ENCODE peak calls at places on chromosomes 1 and 21, in four cellular contexts. K, M, J and Z are unnamed samples.

GRCh38 chr1:233944596-233944995 is 40.1 kb downstream of the SLC35F3 start:
- DNase-seq in K (no peak), M (no peak), J (no peak), Z (no peak)

GRCh38 chr1:18614011-18614735 is 16.5 kb upstream of the PAX7 start:
- DNase-seq in K (peak; percentile 8), M (no peak), J (no peak), Z (no peak)

GRCh38 chr1:184163674-184164470 is 112.3 kb downstream of the TSEN15 start:
- DNase-seq in K (no peak), M (peak; percentile 83), J (no peak), Z (peak; percentile 78)

GRCh38 chr1:200558866-200559459 is 61.6 kb downstream of the KIF14 start:
- DNase-seq in K (peak; percentile 47), M (peak; percentile 64), J (peak; percentile 70), Z (peak; percentile 40)

GRCh38 chr21:34891610-34891943 is 157.5 kb downstream of the RUNX1 start:
- DNase-seq in K (no peak), M (no peak), J (no peak), Z (no peak)

GRCh38 chr21:46128106-46128982 is 27.0 kb downstream of the FTCD start:
- DNase-seq in K (peak; percentile 89), M (peak; percentile 12), J (no peak), Z (no peak)

GRCh38 chr1:49181033-49181432 is 404.3 kb upstream of the BEND5 start:
- DNase-seq in K (no peak), M (no peak), J (no peak), Z (no peak)

GRCh38 chr1:143611159-143611558 is 360.6 kb downstream of the FAM72C start:
- DNase-seq in K (no peak), M (no peak), J (no peak), Z (no peak)

GRCh38 chr1:25815208-25816111 is 4.3 kb upstream of the MTFR1L start:
- DNase-seq in K (no peak), M (no peak), J (no peak), Z (no peak)

GRCh38 chr1:15649937-15650336 is 32.7 kb downstream of the DDI2 start:
- DNase-seq in K (no peak), M (no peak), J (no peak), Z (no peak)

GRCh38 chr1:192489046-192489445 is 86.5 kb upstream of the RGS1 start:
- DNase-seq in K (peak; percentile 63), M (peak; percentile 49), J (no peak), Z (peak; percentile 61)

GRCh38 chr1:116161390-116161789 is 50.2 kb downstream of the MAB21L3 start:
- DNase-seq in K (no peak), M (no peak), J (no peak), Z (no peak)

GRCh38 chr1:78141522-78142231 is 95.9 kb downstream of the GIPC2 start:
- DNase-seq in K (no peak), M (no peak), J (peak; percentile 62), Z (no peak)

GRCh38 chr1:204112876-204113730 is 38.7 kb downstream of the ETNK2 start:
- DNase-seq in K (no peak), M (no peak), J (no peak), Z (no peak)

GRCh38 chr1:84582802-84583587 is 8.8 kb upstream of the CTBS start:
- DNase-seq in K (peak; percentile 46), M (peak; percentile 70), J (peak; percentile 72), Z (peak; percentile 38)

GRCh38 chr1:67880056-67880601 is 46.9 kb upstream of the GNG12 start:
- DNase-seq in K (peak; percentile 46), M (peak; percentile 43), J (peak; percentile 34), Z (peak; percentile 95)

DNA sequence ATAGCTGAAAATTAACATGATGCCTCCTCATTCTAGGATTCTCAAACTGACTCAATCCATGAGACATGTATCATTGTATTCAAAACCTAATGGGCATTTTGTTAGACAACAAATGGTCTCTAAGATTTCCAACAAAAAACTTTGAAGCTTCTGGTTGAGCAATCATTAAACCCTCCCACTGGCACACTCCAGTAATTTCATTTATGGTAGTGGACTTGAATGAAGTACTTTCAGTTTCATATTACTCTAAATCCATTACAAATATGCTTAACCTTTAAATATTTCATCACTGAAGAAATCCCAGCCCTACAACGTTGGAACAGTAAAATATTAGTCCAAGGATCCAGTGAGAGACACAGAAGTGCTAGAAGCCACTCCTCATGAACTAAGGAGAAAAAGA is 43.5 kb downstream of the GBP6 start:
- DNase-seq in K (no peak), M (peak; percentile 39), J (no peak), Z (no peak)
- H2AFZ ChIP-seq in K (no peak overlapping the region), M (no peak overlapping the region), J (no peak overlapping the region), Z (no peak overlapping the region)

GRCh38 chr1:43036457-43036827 is 77.8 kb upstream of the SLC2A1 start:
- DNase-seq in K (no peak), M (no peak), J (no peak), Z (no peak)

GRCh38 chr1:43034195-43034658 is 75.6 kb upstream of the SLC2A1 start:
- DNase-seq in K (no peak), M (no peak), J (no peak), Z (no peak)

GRCh38 chr1:43036932-43037331 is 78.3 kb upstream of the SLC2A1 start:
- DNase-seq in K (no peak), M (no peak), J (no peak), Z (no peak)

GRCh38 chr1:43034778-43035177 is 76.1 kb upstream of the SLC2A1 start:
- DNase-seq in K (no peak), M (no peak), J (no peak), Z (no peak)

DNA sequence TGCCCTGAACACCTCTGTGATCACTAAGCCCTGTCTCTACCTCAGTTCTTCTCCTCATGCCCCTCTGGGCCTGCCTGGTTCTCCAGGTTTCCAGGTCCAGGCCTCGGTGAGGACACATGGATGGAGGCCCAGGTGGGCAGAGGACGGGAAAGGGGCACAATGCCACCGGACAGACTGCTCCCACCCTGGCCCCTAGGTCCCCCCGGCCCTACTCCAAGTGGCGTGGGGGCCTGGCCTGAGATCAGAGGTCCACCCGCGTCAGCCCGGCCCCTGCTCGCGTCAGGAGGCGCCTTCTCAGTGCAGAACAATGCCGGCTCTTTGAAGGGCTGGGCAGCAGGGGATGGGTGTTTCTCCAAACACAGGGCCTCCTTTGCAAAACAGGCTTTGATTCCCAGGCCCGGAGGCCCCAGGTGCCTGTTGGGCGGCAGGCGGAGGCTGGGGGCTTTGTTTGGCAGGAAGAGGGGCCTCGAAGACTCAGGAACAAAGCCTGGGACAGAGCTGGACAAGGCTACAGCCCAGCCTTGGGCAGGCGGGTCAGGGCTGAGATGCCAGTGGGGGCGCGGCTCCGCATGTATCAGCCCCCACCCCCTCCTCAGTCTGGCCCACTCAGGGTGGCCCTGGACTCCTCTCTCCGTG is 77.3 kb upstream of the SLC2A1 start:
- DNase-seq in K (no peak), M (no peak), J (no peak), Z (no peak)
- H2AFZ ChIP-seq in K (no peak overlapping the region), M (no peak overlapping the region), J (no peak overlapping the region), Z (no peak overlapping the region)

DNA sequence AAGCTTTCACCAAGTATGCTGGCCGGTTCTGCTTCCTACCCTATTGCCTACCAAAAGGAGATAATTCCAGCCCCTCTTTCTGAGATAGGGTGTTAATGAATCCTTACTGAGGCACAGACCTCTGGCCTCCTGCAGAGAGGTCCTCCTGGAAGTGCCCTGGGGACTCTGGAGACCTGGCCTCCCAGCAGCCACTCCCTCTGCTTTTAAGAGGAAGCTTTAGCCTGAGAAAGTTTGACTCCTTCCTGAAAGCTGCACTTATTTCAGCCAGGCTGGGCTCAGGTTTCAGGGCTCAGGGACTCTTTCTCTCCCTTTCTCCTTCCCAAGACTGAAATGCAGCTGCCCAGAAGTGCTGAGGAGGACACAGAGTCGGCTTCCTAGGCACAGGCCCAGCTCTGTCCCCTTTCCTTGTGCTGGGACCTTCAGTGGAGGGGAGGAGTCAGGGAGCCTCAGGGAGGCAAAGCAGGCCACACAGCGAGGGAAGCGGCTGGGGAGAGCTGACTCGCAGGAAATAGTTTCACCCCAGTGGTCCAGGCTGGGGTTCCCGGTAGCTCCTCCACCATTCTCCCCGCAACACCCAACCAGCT is 137.2 kb downstream of the NAV1 start:
- DNase-seq in K (no peak), M (peak; percentile 67), J (peak; percentile 30), Z (peak; percentile 49)
- H2AFZ ChIP-seq in K (no peak overlapping the region), M (no peak overlapping the region), J (no peak overlapping the region), Z (no peak overlapping the region)

GRCh38 chr1:34870395-34870794 is 10.8 kb upstream of the SMIM12 start:
- DNase-seq in K (peak; percentile 80), M (no peak), J (no peak), Z (no peak)
- H2AFZ ChIP-seq in K (no peak overlapping the region), M (no peak overlapping the region), J (no peak overlapping the region), Z (no peak overlapping the region)

GRCh38 chr1:1399870-1400575 is 888 bp upstream of the CCNL2 start:
- DNase-seq in K (no peak), M (peak; percentile 40), J (no peak), Z (peak; percentile 10)

GRCh38 chr1:1401457-1402010 is 2.4 kb upstream of the CCNL2 start:
- DNase-seq in K (no peak), M (no peak), J (no peak), Z (no peak)

GRCh38 chr1:1400576-1401456 is 1.7 kb upstream of the CCNL2 start:
- DNase-seq in K (no peak), M (peak; percentile 33), J (peak; percentile 38), Z (no peak)

GRCh38 chr1:1403543-1404112 is 3.5 kb downstream of the MRPL20 start:
- DNase-seq in K (no peak), M (no peak), J (no peak), Z (no peak)

GRCh38 chr1:1402081-1402900 is 3.2 kb upstream of the CCNL2 start:
- DNase-seq in K (peak; percentile 63), M (peak; percentile 65), J (peak; percentile 69), Z (peak; percentile 60)
- H2AFZ ChIP-seq in K (no peak overlapping the region), M (no peak overlapping the region), J (no peak overlapping the region), Z (no peak overlapping the region)

GRCh38 chr21:45030637-45031218 is 43.7 kb upstream of the ADARB1 start:
- DNase-seq in K (no peak), M (peak; percentile 20), J (peak; percentile 7), Z (no peak)

GRCh38 chr21:45032977-45033705 is 41.2 kb upstream of the ADARB1 start:
- DNase-seq in K (no peak), M (no peak), J (peak; percentile 23), Z (no peak)

GRCh38 chr21:45029968-45030636 is 44.3 kb upstream of the ADARB1 start:
- DNase-seq in K (peak; percentile 79), M (no peak), J (peak; percentile 3), Z (no peak)

GRCh38 chr21:45032332-45032731 is 42.0 kb upstream of the ADARB1 start:
- DNase-seq in K (no peak), M (no peak), J (peak; percentile 7), Z (no peak)

DNA sequence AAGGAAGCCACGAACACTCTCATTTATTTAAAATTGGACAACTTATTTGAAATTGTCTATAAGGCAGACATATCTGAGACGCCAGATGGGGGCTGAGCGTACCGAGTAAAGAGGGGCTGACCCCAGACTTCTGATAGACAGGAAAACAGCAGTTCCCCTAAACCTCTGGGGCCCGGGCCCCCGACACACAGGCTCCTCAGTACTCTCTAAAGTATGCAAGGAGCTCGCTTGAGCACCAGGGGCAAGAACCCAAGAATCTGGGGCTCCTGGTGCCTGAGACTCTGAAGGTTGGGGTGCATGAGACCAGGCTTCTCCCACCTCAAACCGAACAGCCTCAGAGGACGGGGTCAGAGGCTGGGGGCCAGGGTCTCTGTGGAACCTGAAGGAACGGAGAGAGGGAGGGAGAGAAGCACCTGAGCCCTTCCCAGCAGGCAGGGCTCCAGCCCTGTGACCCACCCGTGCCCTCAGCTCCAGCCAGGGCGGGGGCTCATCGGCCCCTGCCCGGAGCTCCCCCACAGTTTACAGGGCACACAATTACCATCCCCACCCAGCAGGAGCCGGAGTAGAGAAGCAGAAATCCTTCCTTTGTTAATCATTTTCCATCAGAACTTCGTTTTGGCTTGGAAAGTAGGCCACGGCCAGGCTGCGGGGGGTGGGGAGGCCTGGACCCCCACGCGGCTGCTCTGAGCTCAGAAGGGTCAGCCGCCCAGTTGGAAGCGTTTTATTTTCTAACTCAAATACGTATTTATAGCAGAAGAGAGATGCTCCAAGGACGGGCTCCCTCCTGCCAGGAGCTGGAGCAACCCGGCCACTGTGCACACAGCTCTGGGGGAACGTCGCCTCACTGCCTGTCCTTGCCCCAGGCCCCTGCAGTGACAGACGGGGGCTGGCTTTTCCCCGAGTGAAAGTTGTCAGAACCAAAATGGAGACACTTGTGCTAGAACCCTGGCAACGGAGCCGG is 42.9 kb upstream of the ADARB1 start:
- DNase-seq in K (no peak), M (no peak), J (peak; percentile 9), Z (no peak)
- H2AFZ ChIP-seq in K (no peak overlapping the region), M (no peak overlapping the region), J (no peak overlapping the region), Z (no peak overlapping the region)